ENCODE peak calls at places on chromosome 5, in ten cellular contexts. H is breast epithelium; S is PC-9; I is cardiac fibroblast; G is GM06990; U is fibroblast of pulmonary artery; Q is CD4-positive, alpha-beta T cell; W is ELF-1; M is NCI-H1092 treated with DMSO at 0.1 percent for 48 hours; C is nephron progenitor cell. P is an unnamed sample.

GRCh38 chr5:108196276-108196675 is 185.6 kb downstream of the FBXL17 start:
- DNase-seq in H (no peak), S (no peak), I (no peak), G (no peak), U (no peak), Q (no peak), W (no peak), M (no peak), C (no peak), P (no peak)

GRCh38 chr5:114223866-114224265 is 138.0 kb upstream of the KCNN2 start:
- DNase-seq in H (no peak), S (no peak), I (peak), G (peak), U (peak), Q (no peak), W (no peak), M (no peak), C (no peak), P (no peak)

GRCh38 chr5:71011194-71011792 is 13.8 kb downstream of the NAIP start:
- DNase-seq in H (peak), S (no peak), I (no peak), G (no peak), U (no peak), Q (no peak), W (no peak), M (no peak), C (no peak), P (no peak)

GRCh38 chr5:1555011-1555807 is 31.4 kb upstream of the LPCAT1 start:
- DNase-seq in H (peak), S (peak), I (peak), G (no peak), U (peak), Q (no peak), W (no peak), M (peak), C (no peak), P (no peak)

GRCh38 chr5:134968055-134968454 is 348 bp downstream of the CATSPER3 start:
- DNase-seq in H (no peak), S (peak), I (no peak), G (no peak), U (no peak), Q (no peak), W (no peak), M (no peak), C (no peak), P (no peak)

GRCh38 chr5:143781993-143782520 is 29.9 kb upstream of the HMHB1 start:
- DNase-seq in H (no peak), S (no peak), I (no peak), G (no peak), U (no peak), Q (no peak), W (no peak), M (no peak), C (no peak), P (no peak)

GRCh38 chr5:179836225-179837019 is 15.7 kb downstream of the SQSTM1 start:
- DNase-seq in H (no peak), S (peak), I (peak), G (no peak), U (no peak), Q (peak), W (no peak), M (no peak), C (no peak), P (no peak)

GRCh38 chr5:27008604-27009564 is 29.5 kb downstream of the CDH9 start:
- DNase-seq in H (no peak), S (no peak), I (no peak), G (no peak), U (no peak), Q (no peak), W (no peak), M (no peak), C (no peak), P (no peak)

GRCh38 chr5:95410269-95410668 is 19.1 kb downstream of the FAM81B start:
- DNase-seq in H (no peak), S (no peak), I (no peak), G (no peak), U (no peak), Q (no peak), W (no peak), M (no peak), C (no peak), P (no peak)

GRCh38 chr5:59115345-59115744 is 532.5 kb downstream of the RAB3C start:
- DNase-seq in H (no peak), S (no peak), I (peak), G (no peak), U (peak), Q (no peak), W (no peak), M (no peak), C (no peak), P (no peak)

GRCh38 chr5:150411245-150411979 is 1.3 kb downstream of the CD74 start:
- DNase-seq in H (no peak), S (no peak), I (no peak), G (peak), U (peak), Q (peak), W (no peak), M (no peak), C (no peak), P (peak)

GRCh38 chr5:157732784-157733262 is 1.6 kb downstream of the THG1L start:
- DNase-seq in H (no peak), S (no peak), I (no peak), G (no peak), U (no peak), Q (no peak), W (no peak), M (no peak), C (no peak), P (no peak)

GRCh38 chr5:87114631-87115030 is 153.1 kb upstream of the RASA1 start:
- DNase-seq in H (no peak), S (peak), I (no peak), G (no peak), U (no peak), Q (no peak), W (no peak), M (no peak), C (no peak), P (no peak)